ENCODE peak calls at places on chromosomes 12 and 14, in seven cellular contexts. A, E, C, K, D, Q and H are unnamed samples.

GRCh38 chr12:57739387-57739786 is 845 bp upstream of the AGAP2 start:
- DNase-seq in A (no peak), E (no peak), D (no peak), K (no peak), C (no peak), Q (no peak), H (no peak)

GRCh38 chr12:630656-631632 is 32.3 kb downstream of the NINJ2 start:
- DNase-seq in D (peak), E (no peak), Q (no peak), K (no peak), C (peak), A (no peak), H (no peak)

GRCh38 chr14:52175982-52176502 is 91.5 kb upstream of the PTGDR start:
- DNase-seq in D (no peak), Q (no peak), E (no peak), A (no peak), C (no peak), K (no peak), H (no peak)

GRCh38 chr14:57346741-57347140 is 43.6 kb upstream of the NAA30 start:
- DNase-seq in Q (no peak), C (no peak), D (no peak), K (no peak), A (no peak), E (peak), H (no peak)

GRCh38 chr14:62957562-62957961 is 87.7 kb downstream of the KCNH5 start:
- DNase-seq in A (peak), D (no peak), E (no peak), Q (peak), K (no peak), C (no peak), H (no peak)

GRCh38 chr12:100497105-100497795 is 23.6 kb downstream of the NR1H4 start:
- DNase-seq in E (no peak), C (no peak), K (no peak), Q (no peak), A (no peak), D (no peak), H (no peak)

GRCh38 chr14:35134329-35135123 is 12.2 kb downstream of the PRORP start:
- DNase-seq in K (no peak), D (no peak), E (no peak), Q (peak), C (no peak), A (peak), H (no peak)

GRCh38 chr12:52327086-52327829 is 6.1 kb upstream of the KRT83 start:
- DNase-seq in C (peak), E (peak), K (peak), Q (peak), A (peak), D (peak), H (peak)

GRCh38 chr12:53221203-53222076 is 10.6 kb downstream of the RARG start:
- DNase-seq in C (peak), D (peak), A (no peak), Q (peak), E (peak), K (no peak), H (peak)

GRCh38 chr12:104177663-104178501 is 37.7 kb upstream of the TXNRD1 start:
- DNase-seq in A (peak), C (no peak), D (peak), K (no peak), Q (peak), E (no peak), H (no peak)

GRCh38 chr12:89346741-89347324 is 5.5 kb downstream of the DUSP6 start:
- DNase-seq in D (peak), K (no peak), C (no peak), E (peak), A (peak), Q (peak), H (peak)

GRCh38 chr14:53655080-53655785 is 301.4 kb downstream of the BMP4 start:
- DNase-seq in E (no peak), A (no peak), K (no peak), C (no peak), Q (no peak), D (no peak), H (no peak)

GRCh38 chr12:100200450-100201181 is at the start of gene ACTR6:
- DNase-seq in A (peak), C (peak), D (peak), E (peak), Q (peak), K (peak), H (peak)

GRCh38 chr12:72271401-72271740 is 799 bp upstream of the TRHDE start:
- DNase-seq in A (no peak), D (peak), K (no peak), Q (no peak), C (peak), E (peak), H (peak)

GRCh38 chr12:68481181-68481941 is 129.3 kb upstream of the RAP1B start:
- DNase-seq in D (no peak), Q (no peak), C (no peak), A (no peak), K (no peak), E (no peak), H (no peak)

GRCh38 chr12:53983580-53984572 is 1.1 kb upstream of the HOXC10 start:
- DNase-seq in E (no peak), K (no peak), D (no peak), Q (no peak), C (peak), A (no peak), H (no peak)

GRCh38 chr12:57733928-57734327 is 4.6 kb downstream of the AGAP2 start:
- DNase-seq in D (no peak), A (no peak), E (no peak), C (no peak), K (no peak), Q (no peak), H (no peak)

GRCh38 chr12:129863938-129864337 is 39.9 kb downstream of the TMEM132D start:
- DNase-seq in Q (no peak), C (no peak), E (no peak), A (no peak), D (no peak), K (no peak), H (no peak)

GRCh38 chr14:68986926-68987652 is 8.0 kb upstream of the ACTN1 start:
- DNase-seq in C (no peak), A (no peak), D (no peak), Q (peak), E (no peak), K (no peak), H (no peak)